ENCODE peak calls at places on chromosomes 4 and X, in nine cellular contexts. W is vagina, K is heart right ventricle, G is fibroblast of lung, S is tibial nerve, Q is cardiac muscle cell, B is tibial artery, C is Peyer's patch, H is left lung. L is an unnamed sample.

GRCh38 chr4:109989044-109989443 is 76.4 kb downstream of the EGF start:
- DNase-seq in W (no peak), K (no peak), G (no peak), S (no peak), Q (no peak), B (no peak), C (no peak), H (no peak), L (no peak)

GRCh38 chrX:112834016-112834855 is 6.4 kb downstream of the AMOT start:
- DNase-seq in W (no peak), K (no peak), G (peak; percentile 82), S (no peak), Q (peak; percentile 51), B (no peak), C (no peak), H (no peak), L (no peak)

GRCh38 chr4:5863461-5864113 is 29.3 kb downstream of the CRMP1 start:
- DNase-seq in W (no peak), K (no peak), G (peak; percentile 98), S (no peak), Q (no peak), B (no peak), C (no peak), H (no peak), L (no peak)

GRCh38 chrX:153775293-153775595 is 5.6 kb upstream of the SRPK3 start:
- DNase-seq in W (no peak), K (no peak), G (no peak), S (no peak), Q (no peak), B (no peak), C (no peak), H (no peak), L (no peak)

GRCh38 chr4:122012735-122013134 is 60.9 kb upstream of the TRPC3 start:
- DNase-seq in W (no peak), K (no peak), G (peak; percentile 71), S (no peak), Q (no peak), B (no peak), C (no peak), H (no peak), L (no peak)

GRCh38 chr4:86909945-86910344 is 17.7 kb upstream of the C4orf36 start:
- DNase-seq in W (no peak), K (no peak), G (no peak), S (no peak), Q (no peak), B (no peak), C (no peak), H (no peak), L (no peak)

GRCh38 chr4:93201471-93201870 is 627.1 kb upstream of the ATOH1 start:
- DNase-seq in W (no peak), K (no peak), G (no peak), S (no peak), Q (no peak), B (no peak), C (no peak), H (no peak), L (no peak)

GRCh38 chr4:106385853-106386393 is 17.3 kb upstream of the GIMD1 start:
- DNase-seq in W (no peak), K (no peak), G (no peak), S (no peak), Q (no peak), B (no peak), C (no peak), H (no peak), L (no peak)

GRCh38 chr4:55089922-55090321 is 35.5 kb downstream of the KDR start:
- DNase-seq in W (no peak), K (peak; percentile 15), G (no peak), S (no peak), Q (no peak), B (no peak), C (no peak), H (no peak), L (no peak)

GRCh38 chrX:69065451-69065850 is 99.8 kb downstream of the PJA1 start:
- DNase-seq in W (no peak), K (no peak), G (peak; percentile 60), S (no peak), Q (no peak), B (no peak), C (no peak), H (no peak), L (peak; percentile 4)

GRCh38 chr4:13524504-13525243 is 19.6 kb downstream of the NKX3-2 start:
- DNase-seq in W (no peak), K (no peak), G (peak; percentile 73), S (no peak), Q (no peak), B (no peak), C (no peak), H (no peak), L (no peak)

GRCh38 chr4:183797445-183798248 is 107.5 kb upstream of the STOX2 start:
- DNase-seq in W (no peak), K (no peak), G (peak; percentile 15), S (no peak), Q (peak; percentile 53), B (no peak), C (no peak), H (peak; percentile 47), L (no peak)
- H3K27me3 ChIP-seq in W (no peaks in the 10 kb centered on the region), K (peaks cover 17% of the 10 kb centered on the region), G (peaks cover 10% of the 10 kb centered on the region), S (no peaks in the 10 kb centered on the region), Q (peaks cover 59% of the 10 kb centered on the region), B (no peaks in the 10 kb centered on the region), C (no peaks in the 10 kb centered on the region), H (peaks cover 15% of the 10 kb centered on the region), L (peaks cover 6% of the 10 kb centered on the region)

DNA sequence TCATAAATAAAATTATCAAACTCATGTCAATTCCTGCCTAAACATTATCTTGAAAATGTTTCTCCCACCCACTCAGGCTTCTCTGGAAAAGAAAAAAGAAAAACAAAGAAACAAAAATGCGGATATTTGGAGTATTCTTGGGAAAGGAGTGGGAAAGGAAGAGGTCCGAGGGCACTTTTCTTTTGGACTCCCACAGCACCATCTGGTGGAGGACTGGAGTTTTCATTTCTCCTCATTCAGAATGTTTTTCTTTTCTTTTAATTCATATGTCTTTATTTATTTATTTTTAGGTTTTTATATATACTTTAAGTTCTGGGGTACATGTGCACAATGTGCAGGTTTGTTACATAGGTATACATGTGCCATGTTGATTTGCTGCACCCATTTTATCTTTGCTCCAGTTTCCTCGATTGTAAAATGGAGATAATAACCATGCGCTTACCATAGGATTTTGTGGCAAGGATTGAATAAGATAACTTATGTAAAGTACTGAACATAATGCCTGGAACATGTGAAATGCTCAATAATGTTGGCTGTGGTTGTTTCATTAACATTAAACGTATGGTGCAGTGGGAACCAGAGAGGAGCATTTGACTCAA is 8.0 kb upstream of the KCNE5 start:
- DNase-seq in W (no peak), K (no peak), G (no peak), S (no peak), Q (peak; percentile 46), B (no peak), C (no peak), H (no peak), L (no peak)
- TF ChIP-seq CTCF in W (no peak), K (peak; percentile 42), G (peak; percentile 52), S (peak; percentile 16), Q (peak; percentile 46), B (peak; percentile 8), C (peak; percentile 27), H (peak; percentile 28), L (no peak)

DNA sequence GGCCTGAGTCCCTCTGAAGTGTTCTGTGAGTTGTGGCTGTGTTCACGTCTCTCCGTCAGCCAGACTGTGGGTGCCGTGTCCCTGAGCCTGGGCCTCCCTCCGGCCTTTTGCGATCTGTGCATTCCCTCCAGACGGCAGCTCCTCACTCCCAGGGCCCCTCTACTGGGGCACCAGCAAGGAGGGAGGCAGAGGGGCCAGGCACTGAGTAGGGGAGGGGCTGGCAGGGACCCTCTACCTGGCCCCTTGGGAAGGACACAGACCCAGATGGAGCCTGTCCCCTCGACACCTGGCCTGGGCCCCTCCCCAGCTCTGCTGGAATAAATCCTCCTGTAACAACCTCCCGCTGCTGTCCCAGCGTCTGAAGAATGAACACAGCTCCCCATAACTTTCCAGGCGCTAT is 110.0 kb upstream of the NKX1-1 start:
- DNase-seq in W (no peak), K (no peak), G (no peak), S (no peak), Q (no peak), B (no peak), C (no peak), H (no peak), L (no peak)
- H3K27me3 ChIP-seq in W (no peaks in the 10 kb centered on the region), K (peaks cover 67% of the 10 kb centered on the region), G (peaks cover 12% of the 10 kb centered on the region), S (no peaks in the 10 kb centered on the region), Q (peaks cover 4% of the 10 kb centered on the region), B (no peaks in the 10 kb centered on the region), C (no peaks in the 10 kb centered on the region), H (peaks cover 16% of the 10 kb centered on the region), L (no peaks in the 10 kb centered on the region)

DNA sequence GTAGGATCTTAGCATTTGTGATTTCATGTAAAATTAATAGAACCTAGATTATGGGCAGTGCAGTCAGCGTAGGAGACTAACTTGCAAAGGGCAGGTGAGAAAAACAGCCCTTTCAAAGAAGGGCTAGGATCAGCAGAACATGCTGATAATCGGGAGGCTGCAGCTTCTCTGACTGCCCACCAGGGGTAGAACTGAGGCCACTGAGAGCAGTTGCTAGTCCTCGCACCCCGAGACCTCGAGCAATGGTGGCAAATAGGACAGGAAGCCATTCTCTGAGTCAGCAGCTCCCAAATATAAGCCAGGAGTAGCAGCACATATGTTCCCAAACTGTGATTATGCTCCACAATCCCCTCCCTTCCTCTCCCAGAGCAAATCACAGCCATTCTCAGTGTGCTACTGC is 186.4 kb downstream of the MSL3 start:
- DNase-seq in W (no peak), K (no peak), G (peak; percentile 53), S (no peak), Q (peak; percentile 34), B (no peak), C (no peak), H (no peak), L (no peak)
- TF ChIP-seq CTCF in W (no peak), K (peak; percentile 27), G (peak; percentile 64), S (peak; percentile 9), Q (peak; percentile 75), B (peak; percentile 4), C (no peak), H (peak; percentile 24), L (no peak)